ENCODE peak calls at places on chromosome 13, in seven cellular contexts. Y is hepatocyte; Q is body of pancreas; N is CD8-positive, alpha-beta T cell; M is testis; O is sigmoid colon; H is aorta. G is an unnamed sample.

GRCh38 chr13:33678906-33679657 is 138.9 kb upstream of the RFC3 start:
- DNase-seq in Y (peak; percentile 79), Q (peak; percentile 75), N (peak; percentile 14), M (peak; percentile 60), O (peak; percentile 72), H (no peak), G (peak; percentile 61)

GRCh38 chr13:50357586-50358118 is 342.4 kb downstream of the KCNRG start:
- DNase-seq in Y (peak; percentile 70), Q (peak; percentile 79), N (no peak), M (peak; percentile 41), O (peak; percentile 67), H (no peak), G (peak; percentile 39)

GRCh38 chr13:105047676-105048295 is 1487.7 kb downstream of the EFNB2 start:
- DNase-seq in Y (no peak), Q (no peak), N (no peak), M (no peak), O (no peak), H (no peak), G (no peak)

GRCh38 chr13:44819245-44819644 is 170.0 kb downstream of the NUFIP1 start:
- DNase-seq in Y (peak; percentile 75), Q (no peak), N (no peak), M (no peak), O (no peak), H (no peak), G (no peak)

GRCh38 chr13:72290962-72291681 is 424.1 kb upstream of the DACH1 start:
- DNase-seq in Y (no peak), Q (no peak), N (no peak), M (no peak), O (no peak), H (no peak), G (no peak)

GRCh38 chr13:20461481-20461859 is 64.2 kb downstream of the CRYL1 start:
- DNase-seq in Y (no peak), Q (no peak), N (no peak), M (no peak), O (no peak), H (no peak), G (no peak)

GRCh38 chr13:79485014-79485441 is 4.1 kb downstream of the NDFIP2 start:
- DNase-seq in Y (peak; percentile 80), Q (peak; percentile 41), N (no peak), M (no peak), O (no peak), H (no peak), G (no peak)

GRCh38 chr13:91722267-91722884 is 324.0 kb downstream of the GPC5 start:
- DNase-seq in Y (peak; percentile 52), Q (no peak), N (no peak), M (no peak), O (no peak), H (no peak), G (no peak)

GRCh38 chr13:42272115-42272756 is at the start of gene AKAP11:
- DNase-seq in Y (peak; percentile 73), Q (peak; percentile 51), N (peak; percentile 45), M (peak; percentile 57), O (peak; percentile 76), H (peak; percentile 86), G (peak; percentile 59)

GRCh38 chr13:105670179-105671015 is 865.1 kb downstream of the EFNB2 start:
- DNase-seq in Y (peak; percentile 8), Q (no peak), N (no peak), M (no peak), O (no peak), H (no peak), G (no peak)

GRCh38 chr13:76879211-76879875 is 6.9 kb downstream of the KCTD12 start:
- DNase-seq in Y (peak; percentile 33), Q (peak; percentile 23), N (peak; percentile 63), M (peak; percentile 40), O (peak; percentile 89), H (peak; percentile 89), G (peak; percentile 71)

GRCh38 chr13:20424959-20425358 is 100.7 kb downstream of the CRYL1 start:
- DNase-seq in Y (no peak), Q (no peak), N (no peak), M (no peak), O (no peak), H (no peak), G (no peak)

GRCh38 chr13:40477623-40478608 is 188.5 kb downstream of the FOXO1 start:
- DNase-seq in Y (no peak), Q (peak; percentile 28), N (no peak), M (no peak), O (peak; percentile 73), H (no peak), G (peak; percentile 68)

GRCh38 chr13:66139701-66140100 is 1090.4 kb downstream of the PCDH9 start:
- DNase-seq in Y (no peak), Q (no peak), N (no peak), M (no peak), O (no peak), H (no peak), G (no peak)

GRCh38 chr13:89497658-89498057 is 1826.5 kb downstream of the SLITRK5 start:
- DNase-seq in Y (no peak), Q (no peak), N (no peak), M (no peak), O (no peak), H (no peak), G (no peak)

GRCh38 chr13:66114127-66114526 is 1116.0 kb downstream of the PCDH9 start:
- DNase-seq in Y (no peak), Q (no peak), N (no peak), M (no peak), O (no peak), H (no peak), G (no peak)

GRCh38 chr13:110304256-110304655 is 2.7 kb downstream of the COL4A1 start:
- DNase-seq in Y (peak; percentile 35), Q (no peak), N (no peak), M (no peak), O (peak; percentile 84), H (no peak), G (no peak)

GRCh38 chr13:81017525-81018152 is 676.7 kb upstream of the SPRY2 start:
- DNase-seq in Y (peak; percentile 77), Q (no peak), N (no peak), M (no peak), O (no peak), H (no peak), G (no peak)

GRCh38 chr13:113554333-113554700 is 30.2 kb upstream of the TFDP1 start:
- DNase-seq in Y (no peak), Q (no peak), N (no peak), M (no peak), O (no peak), H (peak; percentile 26), G (no peak)

GRCh38 chr13:21595546-21595822 is 8.5 kb downstream of the MICU2 start:
- DNase-seq in Y (no peak), Q (no peak), N (no peak), M (no peak), O (no peak), H (no peak), G (no peak)

GRCh38 chr13:98324105-98324504 is 147.0 kb upstream of the RNF113B start:
- DNase-seq in Y (no peak), Q (no peak), N (no peak), M (no peak), O (no peak), H (no peak), G (no peak)

DNA sequence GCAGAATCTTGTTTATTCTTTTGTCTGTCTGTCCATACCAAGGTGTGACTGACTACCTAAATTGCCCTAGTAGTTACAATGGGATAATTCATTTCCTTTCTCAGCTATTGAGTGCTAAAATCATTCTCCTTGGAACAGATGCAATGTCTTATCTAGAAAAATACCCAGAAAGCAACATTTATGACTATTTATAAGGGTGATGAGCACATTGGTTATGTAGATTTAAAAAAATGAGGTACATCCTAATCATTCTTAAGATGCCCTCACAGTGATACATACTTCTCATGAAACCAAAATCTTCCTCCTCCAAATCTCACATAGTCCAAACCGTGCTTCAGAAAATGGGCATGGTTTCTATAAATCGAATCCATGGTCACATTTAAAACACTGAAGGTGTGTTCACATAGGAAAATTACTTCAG is 11.6 kb upstream of the UBE2L5 start:
- DNase-seq in Y (no peak), Q (no peak), N (no peak), M (no peak), O (no peak), H (no peak), G (no peak)
- H3K27ac ChIP-seq in Y (no peak overlapping the region), Q (no peak overlapping the region), N (no peak overlapping the region), M (no peak overlapping the region), O (peak overlapping the region; percentile 88), H (no peak overlapping the region), G (no peak overlapping the region)

DNA sequence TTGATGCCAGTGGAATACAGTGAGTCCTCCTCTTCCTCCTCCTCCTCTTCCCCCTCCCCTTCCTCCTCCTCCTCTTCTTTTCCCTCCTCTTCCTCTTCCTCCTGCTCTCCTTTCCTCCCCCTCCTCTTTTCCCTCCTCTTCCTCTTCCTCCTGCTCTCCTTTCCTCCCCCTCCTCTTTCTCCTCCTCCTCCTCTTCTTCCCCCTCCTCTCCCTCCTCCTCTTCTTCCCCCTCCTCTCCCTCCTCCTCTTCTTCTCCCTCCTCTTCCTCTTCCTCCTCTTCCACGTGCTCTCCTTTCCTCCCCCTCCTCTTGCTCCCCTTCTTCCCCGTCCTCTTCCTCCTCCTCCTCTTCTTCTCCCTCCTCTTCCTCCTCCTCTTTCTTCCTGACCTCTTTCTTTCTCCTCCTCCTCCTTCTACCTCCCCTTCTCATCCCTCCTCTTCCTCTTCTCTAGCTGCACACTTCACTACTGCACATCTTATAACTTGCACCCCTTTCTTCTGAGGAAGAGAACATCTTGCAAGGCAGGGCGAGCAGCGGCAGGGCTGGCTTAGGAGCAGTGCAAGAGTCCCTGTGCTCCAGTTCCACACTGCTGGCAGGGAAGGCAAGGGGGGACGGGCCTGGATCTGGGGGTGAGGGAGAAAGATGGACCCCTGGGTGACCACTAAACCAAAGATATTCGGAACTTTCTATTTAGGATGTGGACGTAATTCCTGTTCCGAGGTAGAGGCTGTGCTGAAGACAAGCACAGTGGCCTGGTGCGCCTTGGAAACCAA is 5.6 kb downstream of the PDX1 start:
- DNase-seq in Y (no peak), Q (no peak), N (no peak), M (no peak), O (no peak), H (no peak), G (no peak)
- H3K9me3 ChIP-seq in Y (no peaks in the 10 kb centered on the region), Q (no peaks in the 10 kb centered on the region), N (no peaks in the 10 kb centered on the region), M (no peaks in the 10 kb centered on the region), O (no peaks in the 10 kb centered on the region), H (no peaks in the 10 kb centered on the region), G (no peaks in the 10 kb centered on the region)

GRCh38 chr13:27968316-27969072 is 621 bp downstream of the CDX2 start:
- DNase-seq in Y (no peak), Q (no peak), N (no peak), M (no peak), O (no peak), H (no peak), G (no peak)
- H3K27me3 ChIP-seq in Y (peaks cover 94% of the 10 kb centered on the region), Q (no peaks in the 10 kb centered on the region), N (peaks cover 40% of the 10 kb centered on the region), M (no peaks in the 10 kb centered on the region), O (peaks cover 100% of the 10 kb centered on the region), H (no peaks in the 10 kb centered on the region), G (peaks cover 100% of the 10 kb centered on the region)

GRCh38 chr13:51355217-51355616 is 15.7 kb downstream of the SERPINE3 start:
- DNase-seq in Y (no peak), Q (no peak), N (no peak), M (no peak), O (no peak), H (no peak), G (no peak)

GRCh38 chr13:51360489-51360888 is 21.0 kb downstream of the SERPINE3 start:
- DNase-seq in Y (no peak), Q (no peak), N (no peak), M (no peak), O (no peak), H (no peak), G (no peak)

GRCh38 chr13:51359352-51359751 is 19.9 kb downstream of the SERPINE3 start:
- DNase-seq in Y (no peak), Q (no peak), N (no peak), M (no peak), O (no peak), H (no peak), G (no peak)

GRCh38 chr13:51361111-51361510 is 21.6 kb downstream of the SERPINE3 start:
- DNase-seq in Y (no peak), Q (no peak), N (no peak), M (no peak), O (no peak), H (no peak), G (no peak)

GRCh38 chr13:51357928-51358595 is 18.6 kb downstream of the SERPINE3 start:
- DNase-seq in Y (no peak), Q (no peak), N (no peak), M (no peak), O (no peak), H (no peak), G (no peak)
- H3K27ac ChIP-seq in Y (no peak overlapping the region), Q (no peak overlapping the region), N (no peak overlapping the region), M (no peak overlapping the region), O (no peak overlapping the region), H (no peak overlapping the region), G (no peak overlapping the region)